ENCODE peak calls at places on chromosomes 7 and 10, in five cellular contexts. R is IMR-90, W is H1, G is mesendoderm, N is H9. U is an unnamed sample.

GRCh38 chr7:98467570-98468312 is 66.9 kb upstream of the BAIAP2L1 start:
- DNase-seq in G (no peak), N (no peak), W (no peak), R (no peak), U (no peak)

GRCh38 chr7:96596120-96596826 is 113.4 kb downstream of the SEM1 start:
- DNase-seq in N (no peak), G (peak), R (no peak), W (no peak), U (no peak)

GRCh38 chr10:126634915-126635314 is 35.6 kb downstream of the C10orf90 start:
- DNase-seq in N (no peak), R (no peak), G (no peak), W (no peak), U (no peak)

GRCh38 chr10:23358357-23358756 is 13.8 kb upstream of the C10orf67 start:
- DNase-seq in G (peak), R (peak), W (no peak), N (no peak), U (no peak)

GRCh38 chr7:43693687-43694398 is 35.5 kb downstream of the COA1 start:
- DNase-seq in G (no peak), R (peak), N (no peak), W (no peak), U (no peak)

GRCh38 chr10:50360486-50360885 is 109.2 kb upstream of the ASAH2 start:
- DNase-seq in G (no peak), W (no peak), N (no peak), R (peak), U (no peak)

GRCh38 chr7:98733036-98733435 is 116.0 kb downstream of the NPTX2 start:
- DNase-seq in W (no peak), N (peak), R (peak), G (peak), U (no peak)

GRCh38 chr7:97155897-97156418 is 38.5 kb downstream of the SDHAF3 start:
- DNase-seq in W (no peak), R (no peak), N (no peak), G (no peak), U (no peak)

GRCh38 chr10:12513003-12513365 is 163.6 kb downstream of the CAMK1D start:
- DNase-seq in W (no peak), N (no peak), G (no peak), R (no peak), U (no peak)

GRCh38 chr10:68470300-68470699 is 1.5 kb downstream of the DNA2 start:
- DNase-seq in R (no peak), W (no peak), G (no peak), N (no peak), U (no peak)

GRCh38 chr10:48519731-48520506 is 85.0 kb downstream of the ARHGAP22 start:
- DNase-seq in N (no peak), G (no peak), R (no peak), W (no peak), U (no peak)

GRCh38 chr10:118002581-118002980 is 44.2 kb downstream of the RAB11FIP2 start:
- DNase-seq in N (no peak), G (peak), R (peak), W (no peak), U (no peak)

GRCh38 chr10:33212061-33212748 is 122.3 kb downstream of the NRP1 start:
- DNase-seq in N (no peak), G (no peak), W (no peak), R (peak), U (no peak)

GRCh38 chr7:22121702-22122474 is 176.2 kb upstream of the CDCA7L start:
- DNase-seq in N (no peak), R (peak), G (no peak), W (no peak), U (no peak)

GRCh38 chr10:126504051-126504760 is 115.9 kb upstream of the ADAM12 start:
- DNase-seq in W (no peak), R (peak), G (peak), N (peak), U (peak)

GRCh38 chr10:122648599-122649428 is 50.8 kb downstream of the C10orf120 start:
- DNase-seq in G (peak), R (peak), N (peak), W (peak), U (peak)

GRCh38 chr7:26265061-26265460 is 26.6 kb upstream of the SNX10 start:
- DNase-seq in W (no peak), G (no peak), N (no peak), R (no peak), U (no peak)

GRCh38 chr10:132489704-132490534 is 47.7 kb upstream of the INPP5A start:
- DNase-seq in R (no peak), N (peak), W (no peak), G (no peak), U (no peak)

GRCh38 chr7:146499970-146500369 is 383.4 kb downstream of the CNTNAP2 start:
- DNase-seq in G (no peak), N (no peak), W (no peak), R (no peak), U (no peak)

GRCh38 chr7:105346593-105347322 is 42.0 kb downstream of the SRPK2 start:
- DNase-seq in G (no peak), N (no peak), W (no peak), R (no peak), U (no peak)

GRCh38 chr10:29470355-29470705 is 164.4 kb downstream of the SVIL start:
- DNase-seq in N (peak), G (peak), W (peak), R (no peak), U (peak)

GRCh38 chr7:80186721-80187120 is 52.1 kb downstream of the GNAI1 start:
- DNase-seq in R (no peak), W (no peak), N (no peak), G (no peak), U (no peak)

GRCh38 chr7:65609131-65609530 is 235.5 kb downstream of the ZNF92 start:
- DNase-seq in R (no peak), G (no peak), W (no peak), N (no peak), U (no peak)

GRCh38 chr10:44824607-44825006 is 86.5 kb upstream of the TMEM72 start:
- DNase-seq in R (no peak), W (no peak), N (peak), G (peak), U (no peak)

GRCh38 chr7:33494473-33494872 is 365.1 kb downstream of the BBS9 start:
- DNase-seq in N (no peak), G (peak), R (peak), W (no peak), U (no peak)

GRCh38 chr7:50537417-50537816 is 27.8 kb downstream of the DDC start:
- DNase-seq in W (no peak), G (no peak), R (no peak), N (no peak), U (no peak)
- H2BK15ac ChIP-seq in W (no peak), G (no peak), R (no peak), N (no peak), U (no peak)

DNA sequence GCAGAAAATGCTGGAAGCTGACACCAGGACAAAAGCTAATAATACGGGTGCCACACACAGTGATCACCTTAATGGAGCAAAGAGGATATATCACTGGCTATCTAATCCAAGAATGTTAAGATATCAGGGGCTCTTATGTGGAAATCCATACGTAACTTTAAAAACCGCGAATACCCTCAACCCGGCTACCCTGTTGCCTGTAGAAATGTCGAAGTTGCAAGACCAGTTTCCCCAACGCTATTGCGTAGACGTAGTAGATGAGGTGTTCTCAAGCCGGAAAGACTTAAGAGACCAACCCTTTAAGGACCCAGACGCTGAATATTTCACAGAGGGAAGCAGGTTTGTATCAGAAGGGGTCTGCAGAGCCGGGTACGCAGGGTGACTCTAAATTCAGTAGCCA is 7.9 kb upstream of the CYREN start:
- DNase-seq in N (no peak), G (no peak), W (no peak), R (no peak), U (no peak)
- H3K18ac ChIP-seq in N (no peak), G (no peak), W (no peak), R (no peak), U (no peak)

DNA sequence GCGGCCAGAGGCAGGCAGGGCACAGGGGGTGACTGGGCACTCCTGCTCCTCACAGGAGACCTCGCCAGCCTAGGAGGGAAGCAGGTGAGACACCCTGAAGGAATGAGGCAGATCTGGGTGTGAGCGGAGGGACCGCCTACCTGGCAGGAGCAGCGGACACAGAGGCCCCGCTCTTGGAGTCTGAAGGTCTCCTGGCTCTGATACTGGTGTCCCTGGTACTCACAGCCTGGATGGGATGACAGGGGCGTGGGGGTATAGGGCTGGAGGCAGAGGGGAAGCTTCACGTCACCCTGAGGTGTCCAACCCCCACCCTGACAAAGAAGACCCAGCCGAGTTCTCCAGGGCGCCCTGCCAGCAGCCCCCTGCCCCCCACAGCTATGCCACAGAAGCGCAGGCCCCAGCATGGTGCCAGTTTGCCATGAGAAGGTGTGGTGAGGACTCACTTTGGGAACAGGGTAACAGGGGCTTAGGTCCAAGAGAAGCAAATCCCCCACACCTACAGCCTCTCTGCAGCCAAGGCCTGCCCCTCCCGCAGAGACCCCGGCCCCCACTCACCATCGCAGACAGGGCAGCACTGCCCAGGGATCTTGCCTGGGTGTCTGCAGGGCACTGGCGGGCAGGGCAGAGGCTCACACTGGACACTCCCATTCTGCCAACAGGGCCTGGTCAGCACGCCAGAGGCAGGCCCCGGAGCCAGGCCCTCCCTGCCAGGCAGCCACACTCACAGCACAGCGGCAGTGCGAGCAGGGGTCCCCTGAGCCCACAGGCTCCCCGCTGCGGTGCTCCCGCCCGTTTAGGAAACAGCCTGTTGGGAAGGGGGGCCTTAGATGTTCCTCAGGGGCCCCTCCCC is 17.0 kb downstream of the KCP start:
- DNase-seq in W (no peak), G (no peak), N (no peak), R (no peak), U (no peak)
- H3K4ac ChIP-seq in W (no peak), G (no peak), N (no peak), R (no peak), U (peak)

GRCh38 chr10:110413049-110413783 is 84.5 kb upstream of the DUSP5 start:
- DNase-seq in N (no peak), R (no peak), G (no peak), W (no peak), U (no peak)
- H2BK15ac ChIP-seq in N (no peak), R (peak), G (no peak), W (no peak), U (no peak)

GRCh38 chr7:158805937-158806336 is 23.4 kb downstream of the ESYT2 start:
- DNase-seq in G (peak), W (no peak), R (no peak), N (no peak), U (no peak)

GRCh38 chr7:158804335-158804734 is 25.0 kb downstream of the ESYT2 start:
- DNase-seq in G (no peak), R (no peak), W (no peak), N (no peak), U (no peak)

GRCh38 chr7:158803226-158803944 is 25.9 kb downstream of the ESYT2 start:
- DNase-seq in N (no peak), R (no peak), G (no peak), W (no peak), U (no peak)

GRCh38 chr7:158805414-158805813 is 23.9 kb downstream of the ESYT2 start:
- DNase-seq in W (no peak), R (no peak), N (no peak), G (no peak), U (no peak)

GRCh38 chr7:158802535-158803199 is 26.6 kb downstream of the ESYT2 start:
- DNase-seq in N (no peak), R (peak), G (no peak), W (no peak), U (no peak)
- H3K18ac ChIP-seq in N (no peak), R (peak), G (no peak), W (no peak), U (no peak)

DNA sequence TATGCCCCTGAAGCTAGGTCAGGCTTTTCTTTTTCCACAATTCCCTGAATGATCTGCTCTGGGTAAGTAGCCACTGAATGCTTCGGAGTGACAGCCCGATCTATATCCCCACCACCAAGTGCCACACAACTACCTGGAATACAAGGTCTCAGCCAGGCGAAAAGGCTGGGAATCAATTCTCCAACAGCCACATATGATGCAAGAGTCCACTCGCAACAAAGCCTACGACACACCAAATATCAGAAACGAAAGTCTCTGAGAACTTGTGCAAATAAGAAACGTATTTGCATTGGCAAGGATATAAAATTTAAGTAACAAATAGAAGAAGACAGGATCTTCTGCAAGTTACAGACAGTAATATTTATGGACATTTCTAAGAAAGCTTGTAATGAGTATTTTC is 5.7 kb downstream of the HIPK2 start:
- DNase-seq in N (no peak), R (no peak), G (no peak), W (no peak), U (no peak)
- H3K4ac ChIP-seq in N (no peak), R (peak), G (no peak), W (no peak), U (no peak)

GRCh38 chr10:114304566-114305421 is 65.7 kb downstream of the VWA2 start:
- DNase-seq in W (no peak), N (peak), G (peak), R (no peak), U (peak)
- H2BK15ac ChIP-seq in W (no peak), N (no peak), G (no peak), R (no peak), U (peak)

GRCh38 chr10:84493951-84494848 is 165.8 kb downstream of the CCSER2 start:
- DNase-seq in N (no peak), R (peak), W (peak), G (peak), U (no peak)
- H3K18ac ChIP-seq in N (no peak), R (peak), W (no peak), G (no peak), U (peak)